ENCODE peak calls at places on chromosomes 11 and 22, in four cellular contexts. One of them, this sample, is unnamed.

GRCh38 chr11:130476200-130476921 is 27.9 kb downstream of the ADAMTS15 start:
- DNase-seq in HuH-7.5: no peak
- DNase-seq in T-cell: no peak
- DNase-seq in AG10803: peak; percentile 67
- DNase-seq in this sample: no peak

GRCh38 chr22:40512426-40513136 is 123.9 kb downstream of the MRTFA start:
- DNase-seq in HuH-7.5: no peak
- DNase-seq in T-cell: no peak
- DNase-seq in AG10803: peak; percentile 100
- DNase-seq in this sample: no peak

GRCh38 chr11:65791719-65792213 is 4.9 kb downstream of the OVOL1 start:
- DNase-seq in HuH-7.5: no peak
- DNase-seq in T-cell: no peak
- DNase-seq in AG10803: no peak
- DNase-seq in this sample: no peak

GRCh38 chr11:11409224-11409623 is 56.2 kb upstream of the CSNK2A3 start:
- DNase-seq in HuH-7.5: no peak
- DNase-seq in T-cell: no peak
- DNase-seq in AG10803: no peak
- DNase-seq in this sample: no peak

GRCh38 chr11:13261600-13262061 is 16.0 kb upstream of the BMAL1 start:
- DNase-seq in HuH-7.5: no peak
- DNase-seq in T-cell: no peak
- DNase-seq in AG10803: peak; percentile 93
- DNase-seq in this sample: no peak

GRCh38 chr22:36301384-36301828 is 48.5 kb downstream of the APOL1 start:
- DNase-seq in HuH-7.5: peak; percentile 79
- DNase-seq in T-cell: peak; percentile 75
- DNase-seq in AG10803: peak; percentile 52
- DNase-seq in this sample: peak; percentile 22

GRCh38 chr11:84496122-84496521 is 1131.0 kb downstream of the DLG2 start:
- DNase-seq in HuH-7.5: no peak
- DNase-seq in T-cell: no peak
- DNase-seq in AG10803: no peak
- DNase-seq in this sample: no peak

GRCh38 chr11:104275992-104276391 is 112.0 kb upstream of the PDGFD start:
- DNase-seq in HuH-7.5: no peak
- DNase-seq in T-cell: no peak
- DNase-seq in AG10803: no peak
- DNase-seq in this sample: no peak

GRCh38 chr11:107563702-107564101 is 1.8 kb downstream of the ALKBH8 start:
- DNase-seq in HuH-7.5: no peak
- DNase-seq in T-cell: peak; percentile 9
- DNase-seq in AG10803: peak; percentile 74
- DNase-seq in this sample: no peak

GRCh38 chr11:57639321-57640067 is 10.2 kb downstream of the YPEL4 start:
- DNase-seq in HuH-7.5: peak; percentile 98
- DNase-seq in T-cell: no peak
- DNase-seq in AG10803: no peak
- DNase-seq in this sample: peak; percentile 99

GRCh38 chr22:46577361-46578249 is 40.2 kb upstream of the CELSR1 start:
- DNase-seq in HuH-7.5: no peak
- DNase-seq in T-cell: no peak
- DNase-seq in AG10803: no peak
- DNase-seq in this sample: no peak

GRCh38 chr11:71095294-71095850 is 157.0 kb downstream of the SHANK2 start:
- DNase-seq in HuH-7.5: no peak
- DNase-seq in T-cell: no peak
- DNase-seq in AG10803: no peak
- DNase-seq in this sample: no peak

GRCh38 chr11:78647266-78647915 is 72.7 kb upstream of the NARS2 start:
- DNase-seq in HuH-7.5: no peak
- DNase-seq in T-cell: no peak
- DNase-seq in AG10803: no peak
- DNase-seq in this sample: no peak

GRCh38 chr11:122778148-122778547 is 60.2 kb upstream of the CRTAM start:
- DNase-seq in HuH-7.5: no peak
- DNase-seq in T-cell: no peak
- DNase-seq in AG10803: no peak
- DNase-seq in this sample: no peak

GRCh38 chr11:119262668-119263351 is 54.1 kb downstream of the MCAM start:
- DNase-seq in HuH-7.5: no peak
- DNase-seq in T-cell: no peak
- DNase-seq in AG10803: peak; percentile 31
- DNase-seq in this sample: peak; percentile 17

GRCh38 chr11:135062994-135063393 is 651.0 kb upstream of the B3GAT1 start:
- DNase-seq in HuH-7.5: no peak
- DNase-seq in T-cell: no peak
- DNase-seq in AG10803: no peak
- DNase-seq in this sample: no peak

GRCh38 chr11:16806791-16807190 is 68.3 kb downstream of the C11orf58 start:
- DNase-seq in HuH-7.5: no peak
- DNase-seq in T-cell: no peak
- DNase-seq in AG10803: peak; percentile 21
- DNase-seq in this sample: no peak

GRCh38 chr11:123286761-123287160 is 91.7 kb upstream of the CLMP start:
- DNase-seq in HuH-7.5: no peak
- DNase-seq in T-cell: no peak
- DNase-seq in AG10803: peak; percentile 71
- DNase-seq in this sample: no peak

GRCh38 chr22:49322231-49322630 is 505.4 kb downstream of the BRD1 start:
- DNase-seq in HuH-7.5: no peak
- DNase-seq in T-cell: no peak
- DNase-seq in AG10803: no peak
- DNase-seq in this sample: no peak

This sample was measured in GDM1.